ENCODE peak calls at places on chromosome 13, in nine cellular contexts. U, F, Y, J, X, Q, V, W and T are unnamed samples.
A peak's percentile ranks its signal among the peaks of the same experiment; 100 is the strongest.

GRCh38 chr13:75418997-75419396 is 63.0 kb downstream of the TBC1D4 start:
- DNase-seq in U (peak; percentile 50), F (no peak), Y (no peak), J (no peak), X (no peak), Q (no peak), V (no peak), W (no peak), T (peak; percentile 42)

GRCh38 chr13:45119469-45119989 is 781 bp upstream of the GTF2F2 start:
- DNase-seq in U (no peak), F (no peak), Y (peak; percentile 25), J (peak; percentile 37), X (no peak), Q (no peak), V (peak; percentile 27), W (peak; percentile 65), T (peak; percentile 54)

GRCh38 chr13:21465710-21466160 is 6.6 kb upstream of the ZDHHC20 start:
- DNase-seq in U (peak; percentile 58), F (peak; percentile 41), Y (peak; percentile 76), J (no peak), X (no peak), Q (peak; percentile 65), V (no peak), W (no peak), T (no peak)

GRCh38 chr13:80189889-80190597 is 150.9 kb downstream of the SPRY2 start:
- DNase-seq in U (no peak), F (no peak), Y (no peak), J (no peak), X (no peak), Q (peak; percentile 52), V (no peak), W (no peak), T (no peak)

GRCh38 chr13:70310720-70311119 is 202.5 kb upstream of the KLHL1 start:
- DNase-seq in U (no peak), F (peak; percentile 79), Y (peak; percentile 68), J (peak; percentile 48), X (peak; percentile 26), Q (peak; percentile 63), V (peak; percentile 32), W (peak; percentile 68), T (no peak)

GRCh38 chr13:110470272-110471009 is 91.1 kb downstream of the RAB20 start:
- DNase-seq in U (no peak), F (no peak), Y (no peak), J (peak; percentile 69), X (no peak), Q (no peak), V (no peak), W (no peak), T (no peak)

GRCh38 chr13:98755116-98755515 is 2.6 kb upstream of the SLC15A1 start:
- DNase-seq in U (no peak), F (no peak), Y (no peak), J (no peak), X (no peak), Q (no peak), V (no peak), W (no peak), T (no peak)

GRCh38 chr13:29936051-29936813 is 85.8 kb upstream of the UBL3 start:
- DNase-seq in U (peak; percentile 24), F (no peak), Y (no peak), J (no peak), X (no peak), Q (no peak), V (no peak), W (no peak), T (no peak)

GRCh38 chr13:80337011-80337688 is 3.8 kb downstream of the SPRY2 start:
- DNase-seq in U (no peak), F (no peak), Y (peak; percentile 20), J (peak; percentile 31), X (no peak), Q (no peak), V (no peak), W (no peak), T (peak; percentile 30)

GRCh38 chr13:94987869-94988268 is 275.5 kb upstream of the SOX21 start:
- DNase-seq in U (no peak), F (no peak), Y (no peak), J (no peak), X (no peak), Q (peak; percentile 83), V (no peak), W (no peak), T (peak; percentile 19)

GRCh38 chr13:79880820-79881219 is 399.9 kb downstream of the NDFIP2 start:
- DNase-seq in U (no peak), F (no peak), Y (no peak), J (no peak), X (no peak), Q (no peak), V (no peak), W (no peak), T (no peak)

GRCh38 chr13:37648604-37649003 is 50.0 kb upstream of the POSTN start:
- DNase-seq in U (no peak), F (no peak), Y (no peak), J (no peak), X (no peak), Q (peak; percentile 79), V (no peak), W (no peak), T (peak; percentile 73)

GRCh38 chr13:52703482-52703881 is 36.1 kb downstream of the CNMD start:
- DNase-seq in U (no peak), F (peak; percentile 37), Y (no peak), J (no peak), X (no peak), Q (no peak), V (no peak), W (no peak), T (no peak)

GRCh38 chr13:99199541-99200432 is 867 bp upstream of the UBAC2 start:
- DNase-seq in U (no peak), F (no peak), Y (no peak), J (no peak), X (no peak), Q (no peak), V (no peak), W (no peak), T (peak; percentile 55)

GRCh38 chr13:102799544-102800144 is 725 bp downstream of the BIVM start:
- DNase-seq in U (no peak), F (peak; percentile 21), Y (peak; percentile 43), J (peak; percentile 75), X (no peak), Q (no peak), V (no peak), W (no peak), T (peak; percentile 61)

GRCh38 chr13:45607931-45608330 is 7.6 kb downstream of the ERICH6B start:
- DNase-seq in U (no peak), F (no peak), Y (no peak), J (no peak), X (no peak), Q (no peak), V (no peak), W (no peak), T (no peak)

DNA sequence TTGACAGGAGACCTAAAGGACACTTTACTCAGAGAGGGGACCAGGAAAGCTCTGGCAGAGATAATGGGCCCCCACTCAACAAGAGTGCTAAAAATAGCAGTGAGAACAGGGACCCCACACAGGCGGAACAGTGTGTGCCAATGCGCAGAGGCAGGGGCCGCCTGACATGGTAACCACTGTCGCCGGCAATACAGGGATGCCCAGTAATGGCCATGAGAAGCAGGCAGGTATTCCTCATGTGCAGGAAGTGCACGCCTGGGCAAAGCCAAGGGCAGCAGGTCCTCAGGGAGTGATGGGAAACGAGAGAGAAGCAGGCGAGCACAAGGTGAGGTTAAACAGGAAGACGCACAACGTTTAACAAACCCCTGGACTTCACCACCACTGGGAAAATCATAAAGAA is 757.1 kb downstream of the LIG4 start:
- DNase-seq in U (no peak), F (no peak), Y (no peak), J (no peak), X (no peak), Q (no peak), V (no peak), W (no peak), T (no peak)
- H3K9me2 ChIP-seq in U (no peaks in the 10 kb centered on the region), F (no peaks in the 10 kb centered on the region), Y (no peaks in the 10 kb centered on the region), J (no peaks in the 10 kb centered on the region), X (no peaks in the 10 kb centered on the region), Q (no peaks in the 10 kb centered on the region), V (no peaks in the 10 kb centered on the region), W (no peaks in the 10 kb centered on the region), T (no peaks in the 10 kb centered on the region)

GRCh38 chr13:36345438-36346221 is 564 bp downstream of the SPART start:
- DNase-seq in U (peak; percentile 84), F (peak; percentile 86), Y (peak; percentile 84), J (no peak), X (no peak), Q (no peak), V (no peak), W (no peak), T (peak; percentile 94)

GRCh38 chr13:36346222-36347083 is at the start of gene SPART:
- DNase-seq in U (peak; percentile 66), F (peak; percentile 92), Y (peak; percentile 96), J (peak; percentile 80), X (no peak), Q (peak; percentile 83), V (peak; percentile 79), W (peak; percentile 81), T (peak; percentile 97)

GRCh38 chr13:36344886-36345437 is 1.2 kb downstream of the SPART start:
- DNase-seq in U (no peak), F (peak; percentile 36), Y (peak; percentile 19), J (no peak), X (no peak), Q (no peak), V (no peak), W (no peak), T (no peak)

GRCh38 chr13:36343766-36344165 is 2.4 kb downstream of the SPART start:
- DNase-seq in U (no peak), F (no peak), Y (no peak), J (no peak), X (no peak), Q (no peak), V (no peak), W (no peak), T (no peak)

GRCh38 chr13:36344173-36344572 is 2.0 kb downstream of the SPART start:
- DNase-seq in U (no peak), F (peak; percentile 39), Y (peak; percentile 50), J (no peak), X (no peak), Q (no peak), V (no peak), W (no peak), T (peak; percentile 65)
- H3K4me3 ChIP-seq in U (peak overlapping the region; percentile 92), F (peak overlapping the region; percentile 58), Y (peak overlapping the region; percentile 96), J (no peak overlapping the region), X (no peak overlapping the region), Q (no peak overlapping the region), V (no peak overlapping the region), W (no peak overlapping the region), T (peak overlapping the region; percentile 93)

DNA sequence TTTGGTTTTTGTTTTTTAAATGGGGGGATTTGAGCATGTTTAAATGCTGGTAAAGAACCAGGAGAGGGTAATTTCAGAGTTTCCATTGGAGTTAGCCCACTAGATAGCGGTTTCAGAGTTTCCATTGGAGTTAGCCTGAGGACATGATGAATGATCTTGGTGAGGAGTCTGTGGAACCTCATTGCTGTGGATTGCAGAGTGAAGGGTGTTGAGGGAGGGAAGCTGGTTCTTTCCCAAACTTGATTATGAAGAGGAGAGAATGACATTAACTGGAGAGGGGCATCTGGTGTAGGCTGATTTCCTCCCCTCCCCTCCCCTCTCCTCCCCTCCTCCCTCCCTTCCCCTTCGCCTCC is 5.0 kb downstream of the WASF3 start:
- DNase-seq in U (no peak), F (no peak), Y (no peak), J (peak; percentile 80), X (no peak), Q (no peak), V (no peak), W (no peak), T (peak; percentile 47)
- H3K27me3 ChIP-seq in U (peaks cover 21% of the 10 kb centered on the region), F (peaks cover 26% of the 10 kb centered on the region), Y (no peaks in the 10 kb centered on the region), J (no peaks in the 10 kb centered on the region), X (peaks cover 55% of the 10 kb centered on the region), Q (peaks cover 16% of the 10 kb centered on the region), V (peaks cover 6% of the 10 kb centered on the region), W (no peaks in the 10 kb centered on the region), T (no peaks in the 10 kb centered on the region)

GRCh38 chr13:82323101-82323500 is 1559.2 kb downstream of the SLITRK1 start:
- DNase-seq in U (no peak), F (no peak), Y (no peak), J (no peak), X (no peak), Q (peak; percentile 9), V (no peak), W (no peak), T (no peak)
- H3K9me2 ChIP-seq in U (no peaks in the 10 kb centered on the region), F (peaks cover 22% of the 10 kb centered on the region), Y (no peaks in the 10 kb centered on the region), J (no peaks in the 10 kb centered on the region), X (no peaks in the 10 kb centered on the region), Q (no peaks in the 10 kb centered on the region), V (no peaks in the 10 kb centered on the region), W (no peaks in the 10 kb centered on the region), T (no peaks in the 10 kb centered on the region)